ENCODE peak calls at places on chromosomes 6 and 20, in seven cellular contexts. One of them, this sample, is unnamed.

GRCh38 chr6:159169557-159170332 is 545 bp downstream of the FNDC1 start:
- DNase-seq in A549: peak
- DNase-seq in stimulated activated CD8-positive, alpha-beta memory T cell treated with anti-CD3 and anti-CD28 coated beads, Interleukin-7, amount 100 ng/mL, for 4 hours: no peak
- DNase-seq in DMS153: no peak
- DNase-seq in ELF-1: peak
- DNase-seq in substantia nigra: no peak
- DNase-seq in CD8-positive, alpha-beta memory T cell: no peak
- DNase-seq in this sample: peak

GRCh38 chr6:125027287-125027686 is 65.0 kb downstream of the RNF217 start:
- DNase-seq in A549: no peak
- DNase-seq in stimulated activated CD8-positive, alpha-beta memory T cell treated with anti-CD3 and anti-CD28 coated beads, Interleukin-7, amount 100 ng/mL, for 4 hours: no peak
- DNase-seq in DMS153: no peak
- DNase-seq in ELF-1: no peak
- DNase-seq in substantia nigra: no peak
- DNase-seq in CD8-positive, alpha-beta memory T cell: no peak
- DNase-seq in this sample: no peak

GRCh38 chr6:170182093-170182780 is 108.6 kb downstream of the DLL1 start:
- DNase-seq in A549: no peak
- DNase-seq in stimulated activated CD8-positive, alpha-beta memory T cell treated with anti-CD3 and anti-CD28 coated beads, Interleukin-7, amount 100 ng/mL, for 4 hours: no peak
- DNase-seq in DMS153: no peak
- DNase-seq in ELF-1: no peak
- DNase-seq in substantia nigra: no peak
- DNase-seq in CD8-positive, alpha-beta memory T cell: no peak
- DNase-seq in this sample: no peak

GRCh38 chr6:157861184-157861583 is 38.1 kb downstream of the SNX9 start:
- DNase-seq in A549: no peak
- DNase-seq in stimulated activated CD8-positive, alpha-beta memory T cell treated with anti-CD3 and anti-CD28 coated beads, Interleukin-7, amount 100 ng/mL, for 4 hours: no peak
- DNase-seq in DMS153: no peak
- DNase-seq in ELF-1: no peak
- DNase-seq in substantia nigra: no peak
- DNase-seq in CD8-positive, alpha-beta memory T cell: no peak
- DNase-seq in this sample: no peak

GRCh38 chr20:41081276-41081814 is 52.7 kb downstream of the TOP1 start:
- DNase-seq in A549: no peak
- DNase-seq in stimulated activated CD8-positive, alpha-beta memory T cell treated with anti-CD3 and anti-CD28 coated beads, Interleukin-7, amount 100 ng/mL, for 4 hours: no peak
- DNase-seq in DMS153: no peak
- DNase-seq in ELF-1: no peak
- DNase-seq in substantia nigra: no peak
- DNase-seq in CD8-positive, alpha-beta memory T cell: no peak
- DNase-seq in this sample: no peak

GRCh38 chr20:32138921-32139320 is 29.4 kb downstream of the TM9SF4 start:
- DNase-seq in A549: no peak
- DNase-seq in stimulated activated CD8-positive, alpha-beta memory T cell treated with anti-CD3 and anti-CD28 coated beads, Interleukin-7, amount 100 ng/mL, for 4 hours: no peak
- DNase-seq in DMS153: no peak
- DNase-seq in ELF-1: no peak
- DNase-seq in substantia nigra: no peak
- DNase-seq in CD8-positive, alpha-beta memory T cell: no peak
- DNase-seq in this sample: no peak

GRCh38 chr6:113595921-113596376 is 261.2 kb upstream of the MARCKS start:
- DNase-seq in A549: no peak
- DNase-seq in stimulated activated CD8-positive, alpha-beta memory T cell treated with anti-CD3 and anti-CD28 coated beads, Interleukin-7, amount 100 ng/mL, for 4 hours: no peak
- DNase-seq in DMS153: peak
- DNase-seq in ELF-1: no peak
- DNase-seq in substantia nigra: no peak
- DNase-seq in CD8-positive, alpha-beta memory T cell: no peak
- DNase-seq in this sample: no peak

GRCh38 chr6:56004421-56004820 is 129.0 kb upstream of the BMP5 start:
- DNase-seq in A549: no peak
- DNase-seq in stimulated activated CD8-positive, alpha-beta memory T cell treated with anti-CD3 and anti-CD28 coated beads, Interleukin-7, amount 100 ng/mL, for 4 hours: no peak
- DNase-seq in DMS153: no peak
- DNase-seq in ELF-1: no peak
- DNase-seq in substantia nigra: no peak
- DNase-seq in CD8-positive, alpha-beta memory T cell: no peak
- DNase-seq in this sample: no peak

GRCh38 chr6:71287038-71287437 is 1.6 kb upstream of the OGFRL1 start:
- DNase-seq in A549: no peak
- DNase-seq in stimulated activated CD8-positive, alpha-beta memory T cell treated with anti-CD3 and anti-CD28 coated beads, Interleukin-7, amount 100 ng/mL, for 4 hours: no peak
- DNase-seq in DMS153: no peak
- DNase-seq in ELF-1: no peak
- DNase-seq in substantia nigra: no peak
- DNase-seq in CD8-positive, alpha-beta memory T cell: no peak
- DNase-seq in this sample: no peak

GRCh38 chr20:32485770-32486248 is 99.3 kb downstream of the NOL4L start:
- DNase-seq in A549: no peak
- DNase-seq in stimulated activated CD8-positive, alpha-beta memory T cell treated with anti-CD3 and anti-CD28 coated beads, Interleukin-7, amount 100 ng/mL, for 4 hours: no peak
- DNase-seq in DMS153: no peak
- DNase-seq in ELF-1: no peak
- DNase-seq in substantia nigra: no peak
- DNase-seq in CD8-positive, alpha-beta memory T cell: no peak
- DNase-seq in this sample: no peak

GRCh38 chr6:53484409-53485280 is 60.3 kb downstream of the GCLC start:
- DNase-seq in A549: no peak
- DNase-seq in stimulated activated CD8-positive, alpha-beta memory T cell treated with anti-CD3 and anti-CD28 coated beads, Interleukin-7, amount 100 ng/mL, for 4 hours: peak
- DNase-seq in DMS153: peak
- DNase-seq in ELF-1: peak
- DNase-seq in substantia nigra: no peak
- DNase-seq in CD8-positive, alpha-beta memory T cell: peak
- DNase-seq in this sample: peak

GRCh38 chr6:107677399-107677798 is 146.7 kb downstream of the SCML4 start:
- DNase-seq in A549: no peak
- DNase-seq in stimulated activated CD8-positive, alpha-beta memory T cell treated with anti-CD3 and anti-CD28 coated beads, Interleukin-7, amount 100 ng/mL, for 4 hours: no peak
- DNase-seq in DMS153: no peak
- DNase-seq in ELF-1: no peak
- DNase-seq in substantia nigra: no peak
- DNase-seq in CD8-positive, alpha-beta memory T cell: no peak
- DNase-seq in this sample: no peak

GRCh38 chr20:49568491-49569151 is 684 bp upstream of the PTGIS start:
- DNase-seq in A549: no peak
- DNase-seq in stimulated activated CD8-positive, alpha-beta memory T cell treated with anti-CD3 and anti-CD28 coated beads, Interleukin-7, amount 100 ng/mL, for 4 hours: no peak
- DNase-seq in DMS153: no peak
- DNase-seq in ELF-1: peak
- DNase-seq in substantia nigra: no peak
- DNase-seq in CD8-positive, alpha-beta memory T cell: no peak
- DNase-seq in this sample: no peak

GRCh38 chr20:41172296-41173140 is 35.2 kb downstream of the PLCG1 start:
- DNase-seq in A549: no peak
- DNase-seq in stimulated activated CD8-positive, alpha-beta memory T cell treated with anti-CD3 and anti-CD28 coated beads, Interleukin-7, amount 100 ng/mL, for 4 hours: no peak
- DNase-seq in DMS153: no peak
- DNase-seq in ELF-1: no peak
- DNase-seq in substantia nigra: no peak
- DNase-seq in CD8-positive, alpha-beta memory T cell: no peak
- DNase-seq in this sample: no peak

GRCh38 chr6:43090557-43090952 is 14.4 kb downstream of the PTK7 start:
- DNase-seq in A549: no peak
- DNase-seq in stimulated activated CD8-positive, alpha-beta memory T cell treated with anti-CD3 and anti-CD28 coated beads, Interleukin-7, amount 100 ng/mL, for 4 hours: no peak
- DNase-seq in DMS153: peak
- DNase-seq in ELF-1: no peak
- DNase-seq in substantia nigra: no peak
- DNase-seq in CD8-positive, alpha-beta memory T cell: no peak
- DNase-seq in this sample: no peak

GRCh38 chr6:142485256-142485655 is 183.4 kb downstream of the ADGRG6 start:
- DNase-seq in A549: no peak
- DNase-seq in stimulated activated CD8-positive, alpha-beta memory T cell treated with anti-CD3 and anti-CD28 coated beads, Interleukin-7, amount 100 ng/mL, for 4 hours: no peak
- DNase-seq in DMS153: no peak
- DNase-seq in ELF-1: no peak
- DNase-seq in substantia nigra: no peak
- DNase-seq in CD8-positive, alpha-beta memory T cell: no peak
- DNase-seq in this sample: no peak

GRCh38 chr20:54174452-54175175 is 828 bp upstream of the CYP24A1 start:
- DNase-seq in A549: peak
- DNase-seq in stimulated activated CD8-positive, alpha-beta memory T cell treated with anti-CD3 and anti-CD28 coated beads, Interleukin-7, amount 100 ng/mL, for 4 hours: no peak
- DNase-seq in DMS153: no peak
- DNase-seq in ELF-1: peak
- DNase-seq in substantia nigra: no peak
- DNase-seq in CD8-positive, alpha-beta memory T cell: no peak
- DNase-seq in this sample: no peak

GRCh38 chr20:53813728-53814459 is 220.3 kb upstream of the ZNF217 start:
- DNase-seq in A549: no peak
- DNase-seq in stimulated activated CD8-positive, alpha-beta memory T cell treated with anti-CD3 and anti-CD28 coated beads, Interleukin-7, amount 100 ng/mL, for 4 hours: no peak
- DNase-seq in DMS153: no peak
- DNase-seq in ELF-1: no peak
- DNase-seq in substantia nigra: no peak
- DNase-seq in CD8-positive, alpha-beta memory T cell: no peak
- DNase-seq in this sample: no peak

GRCh38 chr20:34220581-34220980 is 20.6 kb upstream of the ASIP start:
- DNase-seq in A549: no peak
- DNase-seq in stimulated activated CD8-positive, alpha-beta memory T cell treated with anti-CD3 and anti-CD28 coated beads, Interleukin-7, amount 100 ng/mL, for 4 hours: no peak
- DNase-seq in DMS153: no peak
- DNase-seq in ELF-1: no peak
- DNase-seq in substantia nigra: no peak
- DNase-seq in CD8-positive, alpha-beta memory T cell: no peak
- DNase-seq in this sample: no peak

GRCh38 chr20:24718277-24718676 is 230.8 kb upstream of the CST7 start:
- DNase-seq in A549: no peak
- DNase-seq in stimulated activated CD8-positive, alpha-beta memory T cell treated with anti-CD3 and anti-CD28 coated beads, Interleukin-7, amount 100 ng/mL, for 4 hours: no peak
- DNase-seq in DMS153: no peak
- DNase-seq in ELF-1: no peak
- DNase-seq in substantia nigra: no peak
- DNase-seq in CD8-positive, alpha-beta memory T cell: no peak
- DNase-seq in this sample: no peak

GRCh38 chr6:155315516-155315871 is 1.2 kb upstream of the TFB1M start:
- DNase-seq in A549: no peak
- DNase-seq in stimulated activated CD8-positive, alpha-beta memory T cell treated with anti-CD3 and anti-CD28 coated beads, Interleukin-7, amount 100 ng/mL, for 4 hours: no peak
- DNase-seq in DMS153: no peak
- DNase-seq in ELF-1: no peak
- DNase-seq in substantia nigra: no peak
- DNase-seq in CD8-positive, alpha-beta memory T cell: no peak
- DNase-seq in this sample: no peak

GRCh38 chr6:159104931-159105330 is 60.1 kb upstream of the TAGAP start:
- DNase-seq in A549: no peak
- DNase-seq in stimulated activated CD8-positive, alpha-beta memory T cell treated with anti-CD3 and anti-CD28 coated beads, Interleukin-7, amount 100 ng/mL, for 4 hours: no peak
- DNase-seq in DMS153: no peak
- DNase-seq in ELF-1: no peak
- DNase-seq in substantia nigra: no peak
- DNase-seq in CD8-positive, alpha-beta memory T cell: no peak
- DNase-seq in this sample: no peak

GRCh38 chr6:92428443-92428842 is 990.9 kb downstream of the EPHA7 start:
- DNase-seq in A549: no peak
- DNase-seq in stimulated activated CD8-positive, alpha-beta memory T cell treated with anti-CD3 and anti-CD28 coated beads, Interleukin-7, amount 100 ng/mL, for 4 hours: no peak
- DNase-seq in DMS153: no peak
- DNase-seq in ELF-1: no peak
- DNase-seq in substantia nigra: no peak
- DNase-seq in CD8-positive, alpha-beta memory T cell: no peak
- DNase-seq in this sample: no peak

GRCh38 chr6:135147637-135148592 is 33.2 kb upstream of the MYB start:
- DNase-seq in A549: no peak
- DNase-seq in stimulated activated CD8-positive, alpha-beta memory T cell treated with anti-CD3 and anti-CD28 coated beads, Interleukin-7, amount 100 ng/mL, for 4 hours: no peak
- DNase-seq in DMS153: no peak
- DNase-seq in ELF-1: no peak
- DNase-seq in substantia nigra: no peak
- DNase-seq in CD8-positive, alpha-beta memory T cell: no peak
- DNase-seq in this sample: no peak

GRCh38 chr6:21587182-21587924 is 6.2 kb upstream of the SOX4 start:
- DNase-seq in A549: peak
- DNase-seq in stimulated activated CD8-positive, alpha-beta memory T cell treated with anti-CD3 and anti-CD28 coated beads, Interleukin-7, amount 100 ng/mL, for 4 hours: peak
- DNase-seq in DMS153: peak
- DNase-seq in ELF-1: peak
- DNase-seq in substantia nigra: no peak
- DNase-seq in CD8-positive, alpha-beta memory T cell: no peak
- DNase-seq in this sample: peak

GRCh38 chr6:34057790-34058189 is 88.1 kb downstream of the GRM4 start:
- DNase-seq in A549: no peak
- DNase-seq in stimulated activated CD8-positive, alpha-beta memory T cell treated with anti-CD3 and anti-CD28 coated beads, Interleukin-7, amount 100 ng/mL, for 4 hours: no peak
- DNase-seq in DMS153: no peak
- DNase-seq in ELF-1: no peak
- DNase-seq in substantia nigra: no peak
- DNase-seq in CD8-positive, alpha-beta memory T cell: no peak
- DNase-seq in this sample: no peak

GRCh38 chr6:35359744-35360348 is 17.5 kb downstream of the PPARD start:
- DNase-seq in A549: no peak
- DNase-seq in stimulated activated CD8-positive, alpha-beta memory T cell treated with anti-CD3 and anti-CD28 coated beads, Interleukin-7, amount 100 ng/mL, for 4 hours: no peak
- DNase-seq in DMS153: no peak
- DNase-seq in ELF-1: peak
- DNase-seq in substantia nigra: no peak
- DNase-seq in CD8-positive, alpha-beta memory T cell: no peak
- DNase-seq in this sample: no peak

GRCh38 chr6:156279306-156279969 is 497.7 kb upstream of the ARID1B start:
- DNase-seq in A549: no peak
- DNase-seq in stimulated activated CD8-positive, alpha-beta memory T cell treated with anti-CD3 and anti-CD28 coated beads, Interleukin-7, amount 100 ng/mL, for 4 hours: no peak
- DNase-seq in DMS153: peak
- DNase-seq in ELF-1: no peak
- DNase-seq in substantia nigra: no peak
- DNase-seq in CD8-positive, alpha-beta memory T cell: no peak
- DNase-seq in this sample: no peak

GRCh38 chr20:38339993-38340392 is 6.3 kb upstream of the LBP start:
- DNase-seq in A549: no peak
- DNase-seq in stimulated activated CD8-positive, alpha-beta memory T cell treated with anti-CD3 and anti-CD28 coated beads, Interleukin-7, amount 100 ng/mL, for 4 hours: no peak
- DNase-seq in DMS153: no peak
- DNase-seq in ELF-1: no peak
- DNase-seq in substantia nigra: no peak
- DNase-seq in CD8-positive, alpha-beta memory T cell: no peak
- DNase-seq in this sample: no peak

GRCh38 chr6:90610291-90610670 is 23.4 kb upstream of the MAP3K7 start:
- DNase-seq in A549: no peak
- DNase-seq in stimulated activated CD8-positive, alpha-beta memory T cell treated with anti-CD3 and anti-CD28 coated beads, Interleukin-7, amount 100 ng/mL, for 4 hours: no peak
- DNase-seq in DMS153: no peak
- DNase-seq in ELF-1: peak
- DNase-seq in substantia nigra: no peak
- DNase-seq in CD8-positive, alpha-beta memory T cell: no peak
- DNase-seq in this sample: peak

GRCh38 chr6:126540161-126540560 is 200.2 kb downstream of the CENPW start:
- DNase-seq in A549: no peak
- DNase-seq in stimulated activated CD8-positive, alpha-beta memory T cell treated with anti-CD3 and anti-CD28 coated beads, Interleukin-7, amount 100 ng/mL, for 4 hours: no peak
- DNase-seq in DMS153: no peak
- DNase-seq in ELF-1: no peak
- DNase-seq in substantia nigra: no peak
- DNase-seq in CD8-positive, alpha-beta memory T cell: no peak
- DNase-seq in this sample: no peak

GRCh38 chr6:15444881-15445280 is 199.0 kb downstream of the JARID2 start:
- DNase-seq in A549: no peak
- DNase-seq in stimulated activated CD8-positive, alpha-beta memory T cell treated with anti-CD3 and anti-CD28 coated beads, Interleukin-7, amount 100 ng/mL, for 4 hours: no peak
- DNase-seq in DMS153: no peak
- DNase-seq in ELF-1: no peak
- DNase-seq in substantia nigra: no peak
- DNase-seq in CD8-positive, alpha-beta memory T cell: no peak
- DNase-seq in this sample: no peak

GRCh38 chr6:163670283-163670682 is 255.8 kb downstream of the QKI start:
- DNase-seq in A549: no peak
- DNase-seq in stimulated activated CD8-positive, alpha-beta memory T cell treated with anti-CD3 and anti-CD28 coated beads, Interleukin-7, amount 100 ng/mL, for 4 hours: no peak
- DNase-seq in DMS153: no peak
- DNase-seq in ELF-1: no peak
- DNase-seq in substantia nigra: no peak
- DNase-seq in CD8-positive, alpha-beta memory T cell: no peak
- DNase-seq in this sample: no peak

GRCh38 chr20:24339179-24339578 is 130.2 kb upstream of the SYNDIG1 start:
- DNase-seq in A549: no peak
- DNase-seq in stimulated activated CD8-positive, alpha-beta memory T cell treated with anti-CD3 and anti-CD28 coated beads, Interleukin-7, amount 100 ng/mL, for 4 hours: no peak
- DNase-seq in DMS153: no peak
- DNase-seq in ELF-1: no peak
- DNase-seq in substantia nigra: no peak
- DNase-seq in CD8-positive, alpha-beta memory T cell: no peak
- DNase-seq in this sample: no peak

GRCh38 chr20:32839227-32839981 is 19.3 kb upstream of the EFCAB8 start:
- DNase-seq in A549: no peak
- DNase-seq in stimulated activated CD8-positive, alpha-beta memory T cell treated with anti-CD3 and anti-CD28 coated beads, Interleukin-7, amount 100 ng/mL, for 4 hours: no peak
- DNase-seq in DMS153: no peak
- DNase-seq in ELF-1: no peak
- DNase-seq in substantia nigra: no peak
- DNase-seq in CD8-positive, alpha-beta memory T cell: no peak
- DNase-seq in this sample: no peak

GRCh38 chr20:33224399-33224798 is 7.2 kb downstream of the BPIFA3 start:
- DNase-seq in A549: no peak
- DNase-seq in stimulated activated CD8-positive, alpha-beta memory T cell treated with anti-CD3 and anti-CD28 coated beads, Interleukin-7, amount 100 ng/mL, for 4 hours: no peak
- DNase-seq in DMS153: no peak
- DNase-seq in ELF-1: no peak
- DNase-seq in substantia nigra: no peak
- DNase-seq in CD8-positive, alpha-beta memory T cell: no peak
- DNase-seq in this sample: no peak

This sample was measured in endothelial cell.